ENCODE peak calls at places on chromosomes 16 and 17, in five cellular contexts. One of them, this sample, is unnamed. For H3K9me3, the result is how much of the 10 kb centered on the place peaks cover.

GRCh38 chr17:13544292-13544691 is 57.4 kb downstream of the HS3ST3A1 start:
- DNase-seq in body of pancreas: no peak
- DNase-seq in suprapubic skin: no peak
- DNase-seq in CD4-positive, alpha-beta T cell: no peak
- DNase-seq in hepatocyte: peak
- DNase-seq in this sample: no peak

GRCh38 chr16:80751167-80751566 is 53.2 kb downstream of the CDYL2 start:
- DNase-seq in body of pancreas: no peak
- DNase-seq in suprapubic skin: no peak
- DNase-seq in CD4-positive, alpha-beta T cell: no peak
- DNase-seq in hepatocyte: no peak
- DNase-seq in this sample: no peak

GRCh38 chr17:44247346-44248219 is 20.4 kb downstream of the SLC4A1 start:
- DNase-seq in body of pancreas: no peak
- DNase-seq in suprapubic skin: no peak
- DNase-seq in CD4-positive, alpha-beta T cell: no peak
- DNase-seq in hepatocyte: no peak
- DNase-seq in this sample: no peak

GRCh38 chr16:87317766-87318121 is 552 bp upstream of the C16orf95 start:
- DNase-seq in body of pancreas: peak
- DNase-seq in suprapubic skin: peak
- DNase-seq in CD4-positive, alpha-beta T cell: peak
- DNase-seq in hepatocyte: peak
- DNase-seq in this sample: no peak

GRCh38 chr16:4892356-4893102 is 44.4 kb downstream of the PPL start:
- DNase-seq in body of pancreas: no peak
- DNase-seq in suprapubic skin: no peak
- DNase-seq in CD4-positive, alpha-beta T cell: no peak
- DNase-seq in hepatocyte: peak
- DNase-seq in this sample: no peak

GRCh38 chr17:49717371-49717841 is 9.6 kb upstream of the SLC35B1 start:
- DNase-seq in body of pancreas: peak
- DNase-seq in suprapubic skin: no peak
- DNase-seq in CD4-positive, alpha-beta T cell: no peak
- DNase-seq in hepatocyte: no peak
- DNase-seq in this sample: no peak

GRCh38 chr17:3796110-3796821 is 4.7 kb downstream of the ITGAE start:
- DNase-seq in body of pancreas: no peak
- DNase-seq in suprapubic skin: no peak
- DNase-seq in CD4-positive, alpha-beta T cell: peak
- DNase-seq in hepatocyte: no peak
- DNase-seq in this sample: no peak

GRCh38 chr16:28192811-28193529 is 18.8 kb downstream of the XPO6 start:
- DNase-seq in body of pancreas: no peak
- DNase-seq in suprapubic skin: no peak
- DNase-seq in CD4-positive, alpha-beta T cell: peak
- DNase-seq in hepatocyte: no peak
- DNase-seq in this sample: no peak

GRCh38 chr17:50908860-50909764 is 43.0 kb upstream of the TOB1 start:
- DNase-seq in body of pancreas: peak
- DNase-seq in suprapubic skin: peak
- DNase-seq in CD4-positive, alpha-beta T cell: peak
- DNase-seq in hepatocyte: peak
- DNase-seq in this sample: no peak

GRCh38 chr16:89600956-89601355 is 12.5 kb upstream of the DPEP1 start:
- DNase-seq in body of pancreas: no peak
- DNase-seq in suprapubic skin: no peak
- DNase-seq in CD4-positive, alpha-beta T cell: no peak
- DNase-seq in hepatocyte: no peak
- DNase-seq in this sample: no peak

GRCh38 chr17:77437747-77438146 is 297.0 kb downstream of the SEC14L1 start:
- DNase-seq in body of pancreas: no peak
- DNase-seq in suprapubic skin: no peak
- DNase-seq in CD4-positive, alpha-beta T cell: no peak
- DNase-seq in hepatocyte: no peak
- DNase-seq in this sample: no peak

GRCh38 chr17:28951428-28951990 is at the start of gene PHF12:
- DNase-seq in body of pancreas: peak
- DNase-seq in suprapubic skin: peak
- DNase-seq in CD4-positive, alpha-beta T cell: peak
- DNase-seq in hepatocyte: peak
- DNase-seq in this sample: peak

GRCh38 chr17:31392002-31392855 is 754 bp downstream of the RAB11FIP4 start:
- DNase-seq in body of pancreas: peak
- DNase-seq in suprapubic skin: peak
- DNase-seq in CD4-positive, alpha-beta T cell: no peak
- DNase-seq in hepatocyte: no peak
- DNase-seq in this sample: no peak

GRCh38 chr16:2686912-2687507 is 4.7 kb downstream of the KCTD5 start:
- DNase-seq in body of pancreas: peak
- DNase-seq in suprapubic skin: peak
- DNase-seq in CD4-positive, alpha-beta T cell: no peak
- DNase-seq in hepatocyte: no peak
- DNase-seq in this sample: no peak

GRCh38 chr16:11586856-11587642 is at the start of gene LITAF:
- DNase-seq in body of pancreas: peak
- DNase-seq in suprapubic skin: peak
- DNase-seq in CD4-positive, alpha-beta T cell: peak
- DNase-seq in hepatocyte: peak
- DNase-seq in this sample: peak

GRCh38 chr16:11587643-11588247 is 1.0 kb upstream of the LITAF start:
- DNase-seq in body of pancreas: no peak
- DNase-seq in suprapubic skin: no peak
- DNase-seq in CD4-positive, alpha-beta T cell: no peak
- DNase-seq in hepatocyte: no peak
- DNase-seq in this sample: no peak

GRCh38 chr16:11586375-11586855 is 304 bp downstream of the LITAF start:
- DNase-seq in body of pancreas: no peak
- DNase-seq in suprapubic skin: no peak
- DNase-seq in CD4-positive, alpha-beta T cell: no peak
- DNase-seq in hepatocyte: peak
- DNase-seq in this sample: no peak

GRCh38 chr16:11583889-11584565 is 2.7 kb downstream of the LITAF start:
- DNase-seq in body of pancreas: peak
- DNase-seq in suprapubic skin: no peak
- DNase-seq in CD4-positive, alpha-beta T cell: no peak
- DNase-seq in hepatocyte: no peak
- DNase-seq in this sample: no peak

DNA sequence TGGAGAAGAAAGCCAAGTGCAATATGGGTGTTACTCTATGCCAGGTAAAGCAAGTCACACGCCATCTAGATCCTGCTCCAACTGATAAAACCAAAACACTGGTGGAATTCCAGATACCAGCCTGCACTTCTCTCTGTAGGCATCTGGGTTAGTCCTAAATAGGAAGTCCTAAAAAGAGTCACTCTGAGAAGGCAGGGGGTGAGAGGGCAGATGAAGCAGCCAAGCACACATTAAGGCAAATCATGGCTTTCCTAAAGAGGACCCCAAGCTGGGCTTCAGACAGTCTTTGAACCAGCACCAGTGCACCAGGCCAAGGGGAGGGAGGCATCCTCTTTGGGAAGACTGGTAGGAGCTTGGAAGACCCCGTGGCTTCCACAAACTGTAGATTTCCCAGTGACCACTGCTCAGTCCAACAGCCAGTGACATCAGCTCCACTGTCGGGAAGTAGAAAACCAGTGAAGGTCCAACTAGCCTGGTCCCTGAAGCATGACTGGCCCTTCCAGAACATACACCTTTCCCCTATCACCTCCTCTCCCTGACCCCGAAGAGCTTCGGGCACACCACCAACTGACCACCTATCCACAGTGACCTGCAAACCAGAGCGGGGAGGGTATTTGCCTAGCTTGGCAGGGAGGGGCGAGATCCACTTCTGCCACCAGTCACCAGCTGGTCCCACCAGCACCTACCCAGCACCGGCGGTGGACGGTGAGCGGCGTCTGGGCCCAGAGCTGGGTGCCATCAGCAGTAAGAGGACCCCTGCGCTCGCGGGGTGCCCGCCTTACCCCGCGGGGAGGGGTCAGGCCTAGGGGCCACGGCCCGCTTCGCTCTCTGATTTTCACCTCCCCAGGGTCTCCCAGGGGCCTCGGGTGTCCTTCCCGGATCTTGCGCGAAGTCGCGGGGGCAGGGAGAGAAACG is 1.0 kb downstream of the LITAF start:
- DNase-seq in body of pancreas: peak
- DNase-seq in suprapubic skin: no peak
- DNase-seq in CD4-positive, alpha-beta T cell: no peak
- DNase-seq in hepatocyte: no peak
- DNase-seq in this sample: peak
- H3K27ac ChIP-seq in body of pancreas: peak
- H3K27ac ChIP-seq in suprapubic skin: peak
- H3K27ac ChIP-seq in CD4-positive, alpha-beta T cell: peak
- H3K27ac ChIP-seq in hepatocyte: peak
- H3K27ac ChIP-seq in this sample: peak

GRCh38 chr16:64866026-64866425 is 255.8 kb downstream of the CDH11 start:
- DNase-seq in body of pancreas: no peak
- DNase-seq in suprapubic skin: no peak
- DNase-seq in CD4-positive, alpha-beta T cell: no peak
- DNase-seq in hepatocyte: no peak
- DNase-seq in this sample: no peak
- H3K9me3 ChIP-seq in body of pancreas: under half
- H3K9me3 ChIP-seq in suprapubic skin: under half
- H3K9me3 ChIP-seq in CD4-positive, alpha-beta T cell: under half
- H3K9me3 ChIP-seq in hepatocyte: under half
- H3K9me3 ChIP-seq in this sample: under half

DNA sequence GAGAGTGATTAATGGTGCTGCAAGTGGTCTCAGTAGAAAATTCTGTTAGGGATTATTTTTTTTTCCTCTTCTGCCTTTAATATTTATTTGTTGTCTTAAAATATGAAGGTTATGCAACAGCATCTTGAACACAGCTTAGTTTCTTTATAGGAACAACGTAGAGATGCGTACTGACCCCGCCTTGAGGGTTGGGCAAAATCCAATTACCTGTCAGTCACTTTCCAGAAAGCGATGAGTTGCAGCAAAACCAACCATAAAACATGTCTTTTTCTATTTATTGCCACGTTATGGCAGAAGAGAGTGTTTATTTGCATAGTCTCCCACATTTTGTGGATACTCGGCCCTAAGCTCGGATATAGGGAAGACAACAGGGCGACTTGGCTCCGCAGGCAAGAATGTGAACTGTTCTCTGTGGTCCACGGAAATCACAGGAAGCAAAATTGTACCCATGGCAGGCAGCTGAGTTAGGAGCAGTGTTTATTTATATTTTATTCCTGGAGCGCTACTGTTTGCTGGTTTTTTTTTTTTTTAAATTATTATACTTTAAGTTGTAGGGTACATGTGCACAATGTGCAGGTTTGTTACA is 44.3 kb upstream of the CACNG5 start:
- DNase-seq in body of pancreas: no peak
- DNase-seq in suprapubic skin: no peak
- DNase-seq in CD4-positive, alpha-beta T cell: no peak
- DNase-seq in hepatocyte: no peak
- DNase-seq in this sample: no peak
- H3K27ac ChIP-seq in body of pancreas: peak
- H3K27ac ChIP-seq in suprapubic skin: no peak
- H3K27ac ChIP-seq in CD4-positive, alpha-beta T cell: no peak
- H3K27ac ChIP-seq in hepatocyte: no peak
- H3K27ac ChIP-seq in this sample: no peak

GRCh38 chr16:35629001-35629400 is 2169.6 kb downstream of the TP53TG3F start:
- DNase-seq in body of pancreas: no peak
- DNase-seq in suprapubic skin: no peak
- DNase-seq in CD4-positive, alpha-beta T cell: no peak
- DNase-seq in hepatocyte: no peak
- DNase-seq in this sample: no peak

GRCh38 chr16:35631261-35631945 is 2172.0 kb downstream of the TP53TG3F start:
- DNase-seq in body of pancreas: no peak
- DNase-seq in suprapubic skin: no peak
- DNase-seq in CD4-positive, alpha-beta T cell: no peak
- DNase-seq in hepatocyte: no peak
- DNase-seq in this sample: no peak

GRCh38 chr16:35626051-35626450 is 2166.6 kb downstream of the TP53TG3F start:
- DNase-seq in body of pancreas: no peak
- DNase-seq in suprapubic skin: no peak
- DNase-seq in CD4-positive, alpha-beta T cell: no peak
- DNase-seq in hepatocyte: no peak
- DNase-seq in this sample: no peak
- H3K9me3 ChIP-seq in body of pancreas: under half
- H3K9me3 ChIP-seq in suprapubic skin: under half
- H3K9me3 ChIP-seq in CD4-positive, alpha-beta T cell: under half
- H3K9me3 ChIP-seq in hepatocyte: under half
- H3K9me3 ChIP-seq in this sample: under half

This sample was measured in PC-9.